ENCODE peak calls at places on chromosomes 6 and 20, in nine cellular contexts. W is endodermal cell, Z is fibroblast of the aortic adventitia, Y is MM.1S, D is right atrium auricular region, Q is foreskin fibroblast, U is fibroblast of mammary gland, J is psoas muscle, M is WERI-Rb-1. P is an unnamed sample.

GRCh38 chr6:72533601-72534000 is 88.3 kb upstream of the KCNQ5 start:
- DNase-seq in W (no peak), U (no peak), M (no peak), Y (no peak), J (no peak), D (no peak), Z (no peak), Q (peak), P (no peak)

GRCh38 chr20:56506103-56506502 is 18.4 kb upstream of the FAM209A start:
- DNase-seq in Z (no peak), D (no peak), M (no peak), Y (no peak), W (no peak), J (no peak), Q (no peak), U (no peak), P (no peak)

GRCh38 chr6:124490123-124490522 is 472.1 kb upstream of the RNF217 start:
- DNase-seq in W (no peak), D (no peak), Q (no peak), Y (no peak), U (no peak), J (no peak), M (no peak), Z (no peak), P (no peak)

GRCh38 chr6:118203421-118204000 is 296.4 kb downstream of the SLC35F1 start:
- DNase-seq in J (no peak), Z (no peak), W (no peak), U (no peak), M (no peak), D (no peak), Y (no peak), Q (no peak), P (no peak)

GRCh38 chr20:43833511-43834395 is 80.9 kb upstream of the TOX2 start:
- DNase-seq in Z (no peak), M (no peak), Q (no peak), D (peak), W (no peak), J (no peak), U (no peak), Y (no peak), P (no peak)

GRCh38 chr6:125640441-125641150 is 108.8 kb upstream of the HEY2 start:
- DNase-seq in J (no peak), Y (no peak), M (no peak), W (no peak), Z (no peak), U (no peak), Q (no peak), D (no peak), P (no peak)

GRCh38 chr20:16922834-16923233 is 174.7 kb downstream of the OTOR start:
- DNase-seq in U (peak), M (no peak), Y (no peak), W (no peak), D (no peak), Q (peak), Z (peak), J (no peak), P (peak)

GRCh38 chr20:46117704-46118467 is at the start of gene CD40:
- DNase-seq in U (peak), Q (peak), D (peak), Z (peak), J (peak), M (no peak), Y (peak), W (peak), P (no peak)

GRCh38 chr20:9467995-9468394 is 46.4 kb upstream of the LAMP5 start:
- DNase-seq in W (peak), M (peak), U (no peak), J (no peak), D (no peak), Q (peak), Y (peak), Z (no peak), P (no peak)

GRCh38 chr6:10518461-10519216 is 2.5 kb upstream of the GCNT2 start:
- DNase-seq in D (no peak), Z (peak), M (no peak), U (no peak), Y (no peak), Q (peak), J (no peak), W (no peak), P (no peak)

GRCh38 chr6:150765457-150765764 is 100.1 kb upstream of the MTHFD1L start:
- DNase-seq in J (no peak), Q (no peak), W (no peak), Z (no peak), D (no peak), M (no peak), U (no peak), Y (no peak), P (no peak)

GRCh38 chr6:148175511-148176188 is 167.0 kb upstream of the SASH1 start:
- DNase-seq in Q (peak), M (peak), Y (no peak), U (peak), J (no peak), W (no peak), D (no peak), Z (peak), P (peak)

GRCh38 chr6:159865226-159865920 is 25.4 kb upstream of the MAS1 start:
- DNase-seq in Z (no peak), U (no peak), M (no peak), Y (no peak), D (peak), J (no peak), Q (no peak), W (no peak), P (no peak)

DNA sequence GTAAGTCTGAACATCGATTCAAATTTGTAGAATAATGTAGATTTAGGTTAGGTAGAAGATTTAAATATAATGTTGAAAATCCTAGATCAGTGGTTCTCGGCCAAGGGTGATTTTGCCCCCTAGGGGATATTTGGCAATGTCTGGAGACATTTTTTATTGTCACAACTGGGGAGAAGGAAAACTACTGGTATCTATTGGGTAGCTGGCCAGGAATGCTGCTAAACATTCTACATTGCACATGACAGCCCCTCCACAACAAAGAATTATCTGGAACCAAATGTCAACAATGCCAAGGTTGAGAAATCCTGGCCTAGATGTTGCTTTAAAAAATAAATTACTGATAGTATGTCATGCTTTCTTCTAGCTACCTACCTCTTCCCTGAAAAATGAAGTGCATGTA is 76.1 kb downstream of the HIVEP2 start:
- DNase-seq in Q (no peak), U (no peak), J (no peak), M (no peak), Y (no peak), W (no peak), D (no peak), Z (peak), P (no peak)
- TF ChIP-seq CTCF in Q (no peak), U (no peak), J (no peak), M (no peak), Y (no peak), W (peak), D (no peak), Z (no peak), P (no peak)

GRCh38 chr6:166204852-166205650 is 37.4 kb upstream of the TBXT start:
- DNase-seq in D (no peak), J (no peak), Q (no peak), W (peak), M (no peak), U (no peak), Z (no peak), Y (no peak), P (no peak)
- TF ChIP-seq CTCF in D (no peak), J (no peak), Q (no peak), W (peak), M (no peak), U (no peak), Z (no peak), Y (no peak), P (no peak)

GRCh38 chr6:57302477-57302876 is 15.0 kb upstream of the PRIM2 start:
- DNase-seq in Y (no peak), J (no peak), U (no peak), W (no peak), D (no peak), M (no peak), Z (no peak), Q (no peak), P (no peak)
- TF ChIP-seq CTCF in Y (no peak), J (no peak), U (no peak), W (no peak), D (no peak), M (no peak), Z (no peak), Q (no peak), P (no peak)

DNA sequence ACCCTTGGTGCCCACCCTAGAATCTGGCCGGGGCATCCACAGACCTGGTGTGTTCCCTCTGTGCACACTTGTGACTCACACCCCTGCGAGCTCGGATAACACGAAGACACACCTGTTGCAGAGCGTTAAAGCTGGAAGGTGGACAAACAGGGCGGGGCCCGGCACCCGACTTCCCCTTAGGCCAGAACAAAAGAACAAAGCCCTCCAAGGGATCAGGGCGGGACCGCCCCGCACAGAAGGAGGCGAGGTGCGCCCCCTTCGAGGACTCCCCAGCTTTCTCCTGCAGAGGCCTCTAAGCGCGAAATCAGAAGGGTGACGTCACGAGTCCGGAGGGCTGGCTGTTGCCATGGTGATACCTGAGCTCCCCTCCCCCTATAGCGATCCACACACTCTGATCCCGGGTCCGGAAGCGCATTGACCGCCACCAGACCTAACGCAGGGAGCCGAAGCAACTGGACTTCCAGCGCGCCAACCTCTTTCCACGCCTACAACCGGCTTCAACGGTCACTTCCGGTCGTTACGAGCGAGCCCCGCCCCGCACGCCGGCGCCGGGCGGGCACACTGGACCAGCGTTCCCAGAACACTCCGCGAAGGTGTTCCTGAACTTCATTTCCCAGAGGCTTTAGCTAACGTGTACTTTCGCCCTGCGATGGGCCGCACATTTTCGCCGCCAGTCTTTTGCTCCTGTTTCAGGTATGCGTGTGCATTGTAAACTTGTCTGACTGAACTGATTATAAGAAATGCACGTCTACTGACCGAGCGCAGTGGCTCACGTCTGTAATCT is at the start of gene ZNF184:
- DNase-seq in U (peak), D (peak), W (peak), Y (peak), Q (peak), J (peak), M (peak), Z (peak), P (peak)
- TF ChIP-seq CTCF in U (no peak), D (peak), W (no peak), Y (peak), Q (no peak), J (no peak), M (no peak), Z (peak), P (no peak)

DNA sequence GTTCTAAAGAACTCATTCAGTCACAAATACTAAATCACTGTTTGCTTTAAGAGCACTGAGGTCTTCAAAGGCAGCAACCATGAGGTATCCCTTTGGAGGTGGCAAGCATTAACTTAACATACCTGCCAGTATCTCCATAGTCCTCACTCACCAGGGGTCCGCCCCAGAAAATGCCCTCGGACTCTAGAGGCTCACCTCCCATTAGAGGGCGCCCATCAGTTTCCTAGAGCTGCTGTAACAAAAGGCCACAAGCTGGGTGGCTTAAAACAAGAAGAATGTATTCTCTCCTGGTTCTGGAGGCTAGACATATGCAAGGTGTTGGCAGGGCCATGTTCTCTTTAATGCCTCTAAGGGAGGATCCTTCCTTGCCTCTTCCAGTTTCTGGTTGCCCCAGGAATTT is 12.0 kb upstream of the RNGTT start:
- DNase-seq in Q (no peak), M (no peak), Z (no peak), Y (no peak), U (no peak), W (peak), D (no peak), J (no peak), P (no peak)
- TF ChIP-seq CTCF in Q (no peak), M (no peak), Z (no peak), Y (peak), U (peak), W (no peak), D (no peak), J (no peak), P (no peak)

DNA sequence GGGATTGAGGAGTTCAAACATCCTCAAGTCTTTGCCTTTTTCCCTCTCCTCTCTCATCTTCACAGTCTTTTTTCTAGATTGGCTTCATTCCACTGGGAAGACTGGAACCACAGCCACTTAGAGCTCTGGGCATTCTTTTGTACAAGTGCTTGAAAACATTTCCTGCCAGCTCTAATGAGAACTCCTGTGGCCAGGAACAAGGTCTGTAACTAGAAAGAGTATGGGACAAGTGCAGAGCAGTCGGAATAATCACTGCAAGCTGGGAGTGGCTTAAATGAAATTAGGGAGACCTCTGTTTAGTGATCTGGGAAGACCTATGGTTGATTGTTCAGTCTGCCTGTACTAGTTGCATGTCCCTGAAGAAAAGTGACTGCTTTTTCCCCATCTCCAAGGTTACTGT is 41.0 kb upstream of the SMIM8 start:
- DNase-seq in Z (peak), M (no peak), U (no peak), J (no peak), D (no peak), Q (no peak), Y (no peak), W (no peak), P (no peak)
- TF ChIP-seq CTCF in Z (no peak), M (no peak), U (no peak), J (no peak), D (no peak), Q (no peak), Y (no peak), W (no peak), P (no peak)

P was measured in AG04449.